ENCODE peak calls at places on chromosomes 4 and X, in seven cellular contexts. O is H1, Q is GM12878, H is pancreas, R is AG09309, S is ascending aorta, J is HCT116. P is an unnamed sample.

GRCh38 chr4:30396772-30397475 is 323.2 kb upstream of the PCDH7 start:
- DNase-seq in O (no peak), Q (no peak), H (no peak), R (no peak), S (no peak), J (no peak), P (peak)

GRCh38 chr4:40058121-40058520 is 1.5 kb downstream of the N4BP2 start:
- DNase-seq in O (no peak), Q (no peak), H (no peak), R (no peak), S (no peak), J (no peak), P (no peak)

GRCh38 chrX:115589419-115589818 is 28.4 kb downstream of the PLS3 start:
- DNase-seq in O (no peak), Q (no peak), H (no peak), R (no peak), S (no peak), J (no peak), P (peak)

GRCh38 chr4:157423526-157424020 is 203.0 kb downstream of the GRIA2 start:
- DNase-seq in O (no peak), Q (no peak), H (no peak), R (no peak), S (no peak), J (no peak), P (no peak)

GRCh38 chrX:21764043-21764442 is 6.1 kb upstream of the SMPX start:
- DNase-seq in O (no peak), Q (no peak), H (no peak), R (no peak), S (no peak), J (no peak), P (peak)

GRCh38 chrX:123084797-123085196 is 99.3 kb upstream of the GRIA3 start:
- DNase-seq in O (no peak), Q (no peak), H (no peak), R (peak), S (no peak), J (no peak), P (peak)

GRCh38 chr4:100898844-100899243 is 381.0 kb upstream of the EMCN start:
- DNase-seq in O (no peak), Q (no peak), H (no peak), R (no peak), S (no peak), J (no peak), P (no peak)

GRCh38 chr4:167196386-167196785 is 37.9 kb downstream of the SPOCK3 start:
- DNase-seq in O (no peak), Q (no peak), H (no peak), R (no peak), S (no peak), J (no peak), P (peak)

GRCh38 chrX:52270453-52271116 is 85.9 kb downstream of the MAGED4 start:
- DNase-seq in O (no peak), Q (no peak), H (no peak), R (no peak), S (no peak), J (no peak), P (no peak)

DNA sequence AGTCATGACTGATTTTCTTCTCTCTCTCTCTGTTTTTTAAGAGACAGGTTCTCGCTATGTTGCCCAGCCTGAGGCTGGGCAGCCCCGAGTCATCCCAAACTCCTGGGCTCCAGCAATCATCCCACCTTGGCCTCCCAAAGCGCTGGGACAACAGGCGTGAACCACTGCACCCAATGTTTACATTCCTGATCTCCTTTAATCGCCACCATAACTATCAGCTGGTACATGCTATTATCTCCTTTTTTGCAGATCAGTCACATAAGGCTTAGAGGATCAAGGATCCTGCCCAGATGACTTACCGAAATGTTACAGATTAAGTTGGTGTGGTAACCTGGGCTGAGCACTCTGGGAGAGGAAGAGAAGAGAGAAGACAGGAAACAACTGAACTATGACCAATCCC is 1.5 kb upstream of the USP46 start:
- DNase-seq in O (no peak), Q (no peak), H (no peak), R (no peak), S (no peak), J (no peak), P (no peak)
- H3K4me3 ChIP-seq in O (peak), Q (no peak), H (no peak), R (no peak), S (no peak), J (no peak), P (no peak)

GRCh38 chrX:107025538-107025937 is 25.5 kb upstream of the MORC4 start:
- DNase-seq in O (no peak), Q (no peak), H (no peak), R (no peak), S (no peak), J (peak), P (peak)
- TF ChIP-seq CTCF in O (no peak), Q (peak), H (no peak), R (peak), S (no peak), J (peak), P (peak)

GRCh38 chrX:109601458-109601857 is 23.5 kb downstream of the KCNE5 start:
- DNase-seq in O (no peak), Q (no peak), H (no peak), R (no peak), S (no peak), J (no peak), P (no peak)

GRCh38 chrX:109596015-109596414 is 29.0 kb downstream of the KCNE5 start:
- DNase-seq in O (no peak), Q (no peak), H (no peak), R (no peak), S (no peak), J (no peak), P (peak)

GRCh38 chrX:109600114-109600710 is 24.8 kb downstream of the KCNE5 start:
- DNase-seq in O (no peak), Q (no peak), H (no peak), R (no peak), S (no peak), J (no peak), P (no peak)
- H3K4me3 ChIP-seq in O (peak), Q (no peak), H (no peak), R (no peak), S (no peak), J (no peak), P (no peak)

GRCh38 chrX:152154050-152154449 is 15.7 kb upstream of the MAGEA10 start:
- DNase-seq in O (no peak), Q (no peak), H (no peak), R (no peak), S (no peak), J (no peak), P (no peak)

GRCh38 chrX:152155766-152156310 is 17.5 kb upstream of the MAGEA10 start:
- DNase-seq in O (no peak), Q (no peak), H (no peak), R (no peak), S (no peak), J (no peak), P (no peak)

DNA sequence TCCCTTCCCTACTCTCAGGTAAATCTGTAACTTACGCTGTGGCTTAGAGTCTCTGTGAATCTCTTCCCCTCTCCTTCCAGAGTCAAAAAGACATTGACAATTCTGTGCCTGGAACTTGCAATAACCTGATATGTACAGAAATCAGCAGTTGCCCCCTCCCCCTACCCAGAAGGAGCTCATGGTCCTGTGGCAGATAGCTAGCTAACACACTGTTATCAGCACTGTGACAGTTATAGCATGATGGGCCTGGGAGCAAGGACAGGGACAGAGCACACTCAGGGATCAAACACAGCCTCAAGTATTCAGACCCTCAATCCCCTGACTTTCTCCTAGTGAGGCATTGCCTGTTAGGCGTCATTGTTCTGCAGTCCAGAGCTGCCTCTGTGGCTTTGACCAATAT is 18.7 kb upstream of the MAGEA10 start:
- DNase-seq in O (no peak), Q (no peak), H (no peak), R (no peak), S (no peak), J (no peak), P (no peak)
- TF ChIP-seq CTCF in O (no peak), Q (no peak), H (no peak), R (no peak), S (no peak), J (no peak), P (no peak)

GRCh38 chrX:46152756-46153155 is 392.5 kb downstream of the ZNF674 start:
- DNase-seq in O (no peak), Q (no peak), H (no peak), R (no peak), S (no peak), J (no peak), P (no peak)
- H3K4me3 ChIP-seq in O (no peak), Q (no peak), H (no peak), R (no peak), S (no peak), J (no peak), P (no peak)

DNA sequence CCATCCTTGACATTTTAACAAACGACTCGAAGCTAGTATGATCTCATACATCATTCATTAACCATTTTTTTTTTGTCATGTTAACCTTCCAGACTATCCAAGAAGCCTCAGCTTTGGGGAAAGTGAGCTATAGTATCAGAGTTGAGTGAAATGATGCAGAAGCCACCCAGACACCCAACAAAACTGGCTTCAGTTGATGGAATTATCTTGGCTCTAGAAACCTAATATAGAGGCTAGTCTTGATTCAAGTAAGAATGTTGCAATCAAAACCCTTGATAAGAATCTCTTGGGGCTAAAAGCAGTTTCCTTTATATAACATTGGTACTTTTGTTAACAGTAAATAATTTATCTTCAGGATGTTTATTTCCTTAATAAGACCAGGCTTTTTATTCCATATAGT is 7.8 kb downstream of the NAP1L5 start:
- DNase-seq in O (no peak), Q (no peak), H (no peak), R (no peak), S (no peak), J (no peak), P (no peak)
- TF ChIP-seq CTCF in O (no peak), Q (no peak), H (no peak), R (no peak), S (no peak), J (no peak), P (no peak)

GRCh38 chr4:105474110-105474518 is 252 bp upstream of the PPA2 start:
- DNase-seq in O (no peak), Q (no peak), H (no peak), R (no peak), S (peak), J (no peak), P (peak)

GRCh38 chr4:105472871-105473339 is 957 bp downstream of the PPA2 start:
- DNase-seq in O (no peak), Q (peak), H (no peak), R (no peak), S (no peak), J (no peak), P (peak)

GRCh38 chr4:105466580-105466979 is 7.3 kb downstream of the PPA2 start:
- DNase-seq in O (no peak), Q (no peak), H (no peak), R (no peak), S (no peak), J (no peak), P (no peak)

GRCh38 chr4:105473340-105474109 is at the start of gene PPA2:
- DNase-seq in O (peak), Q (peak), H (peak), R (peak), S (peak), J (peak), P (peak)

GRCh38 chr4:105471566-105472176 is 2.2 kb downstream of the PPA2 start:
- DNase-seq in O (peak), Q (peak), H (peak), R (peak), S (peak), J (peak), P (peak)
- H3K4me3 ChIP-seq in O (peak), Q (peak), H (peak), R (no peak), S (peak), J (peak), P (peak)

P was measured in epithelial cell of esophagus.